ENCODE peak calls at places on chromosome 3, in eight cellular contexts. One of them, this sample, is unnamed.

GRCh38 chr3:189568931-189569330 is 62.3 kb upstream of the TP63 start:
- DNase-seq in effector memory CD4-positive, alpha-beta T cell: no peak
- DNase-seq in Ammon's horn: no peak
- DNase-seq in B cell: no peak
- DNase-seq in GF-D8: no peak
- DNase-seq in T1000: no peak
- DNase-seq in lower lobe of right lung: no peak
- DNase-seq in astrocyte of the spinal cord: no peak
- DNase-seq in this sample: no peak

GRCh38 chr3:149186219-149186618 is 35.4 kb downstream of the CP start:
- DNase-seq in T1000: no peak
- DNase-seq in astrocyte of the spinal cord: no peak
- DNase-seq in B cell: no peak
- DNase-seq in lower lobe of right lung: no peak
- DNase-seq in Ammon's horn: no peak
- DNase-seq in effector memory CD4-positive, alpha-beta T cell: no peak
- DNase-seq in GF-D8: no peak
- DNase-seq in this sample: no peak

GRCh38 chr3:54120657-54121403 is 1.5 kb upstream of the CACNA2D3 start:
- DNase-seq in effector memory CD4-positive, alpha-beta T cell: no peak
- DNase-seq in Ammon's horn: no peak
- DNase-seq in B cell: no peak
- DNase-seq in T1000: no peak
- DNase-seq in GF-D8: no peak
- DNase-seq in astrocyte of the spinal cord: no peak
- DNase-seq in lower lobe of right lung: peak
- DNase-seq in this sample: no peak

GRCh38 chr3:4587838-4588105 is 94.6 kb downstream of the ITPR1 start:
- DNase-seq in GF-D8: no peak
- DNase-seq in T1000: no peak
- DNase-seq in effector memory CD4-positive, alpha-beta T cell: no peak
- DNase-seq in Ammon's horn: no peak
- DNase-seq in lower lobe of right lung: no peak
- DNase-seq in astrocyte of the spinal cord: no peak
- DNase-seq in B cell: no peak
- DNase-seq in this sample: no peak

GRCh38 chr3:64163755-64164148 is 61.5 kb downstream of the PRICKLE2 start:
- DNase-seq in effector memory CD4-positive, alpha-beta T cell: no peak
- DNase-seq in Ammon's horn: no peak
- DNase-seq in astrocyte of the spinal cord: peak
- DNase-seq in B cell: no peak
- DNase-seq in T1000: no peak
- DNase-seq in lower lobe of right lung: no peak
- DNase-seq in GF-D8: no peak
- DNase-seq in this sample: no peak

GRCh38 chr3:195546130-195546560 is 3.0 kb upstream of the PPP1R2 start:
- DNase-seq in effector memory CD4-positive, alpha-beta T cell: peak
- DNase-seq in GF-D8: no peak
- DNase-seq in T1000: no peak
- DNase-seq in astrocyte of the spinal cord: peak
- DNase-seq in B cell: no peak
- DNase-seq in lower lobe of right lung: no peak
- DNase-seq in Ammon's horn: no peak
- DNase-seq in this sample: no peak

GRCh38 chr3:169218314-169218983 is 445.1 kb downstream of the MECOM start:
- DNase-seq in lower lobe of right lung: no peak
- DNase-seq in Ammon's horn: no peak
- DNase-seq in GF-D8: no peak
- DNase-seq in astrocyte of the spinal cord: peak
- DNase-seq in effector memory CD4-positive, alpha-beta T cell: no peak
- DNase-seq in T1000: no peak
- DNase-seq in B cell: no peak
- DNase-seq in this sample: no peak

GRCh38 chr3:42803800-42804112 is 534 bp downstream of the HIGD1A start:
- DNase-seq in GF-D8: no peak
- DNase-seq in B cell: no peak
- DNase-seq in effector memory CD4-positive, alpha-beta T cell: no peak
- DNase-seq in astrocyte of the spinal cord: peak
- DNase-seq in lower lobe of right lung: peak
- DNase-seq in T1000: no peak
- DNase-seq in Ammon's horn: peak
- DNase-seq in this sample: peak

GRCh38 chr3:47379488-47379899 is 1.3 kb upstream of the PTPN23 start:
- DNase-seq in lower lobe of right lung: no peak
- DNase-seq in GF-D8: no peak
- DNase-seq in effector memory CD4-positive, alpha-beta T cell: no peak
- DNase-seq in B cell: no peak
- DNase-seq in astrocyte of the spinal cord: no peak
- DNase-seq in T1000: no peak
- DNase-seq in Ammon's horn: no peak
- DNase-seq in this sample: no peak

GRCh38 chr3:98519351-98519750 is 3.4 kb downstream of the CLDND1 start:
- DNase-seq in Ammon's horn: no peak
- DNase-seq in effector memory CD4-positive, alpha-beta T cell: no peak
- DNase-seq in lower lobe of right lung: no peak
- DNase-seq in T1000: no peak
- DNase-seq in B cell: no peak
- DNase-seq in astrocyte of the spinal cord: peak
- DNase-seq in GF-D8: no peak
- DNase-seq in this sample: no peak

GRCh38 chr3:179376474-179376873 is 29.0 kb downstream of the MFN1 start:
- DNase-seq in lower lobe of right lung: no peak
- DNase-seq in Ammon's horn: no peak
- DNase-seq in B cell: no peak
- DNase-seq in effector memory CD4-positive, alpha-beta T cell: no peak
- DNase-seq in GF-D8: no peak
- DNase-seq in astrocyte of the spinal cord: no peak
- DNase-seq in T1000: no peak
- DNase-seq in this sample: no peak

GRCh38 chr3:184005981-184006507 is 11.6 kb downstream of the ABCC5 start:
- DNase-seq in astrocyte of the spinal cord: peak
- DNase-seq in effector memory CD4-positive, alpha-beta T cell: no peak
- DNase-seq in lower lobe of right lung: peak
- DNase-seq in B cell: peak
- DNase-seq in Ammon's horn: peak
- DNase-seq in GF-D8: peak
- DNase-seq in T1000: no peak
- DNase-seq in this sample: no peak

GRCh38 chr3:141646760-141647561 is 91.1 kb upstream of the RNF7 start:
- DNase-seq in GF-D8: no peak
- DNase-seq in B cell: no peak
- DNase-seq in effector memory CD4-positive, alpha-beta T cell: no peak
- DNase-seq in Ammon's horn: peak
- DNase-seq in lower lobe of right lung: peak
- DNase-seq in T1000: no peak
- DNase-seq in astrocyte of the spinal cord: peak
- DNase-seq in this sample: peak

GRCh38 chr3:115388166-115388565 is 235.1 kb upstream of the GAP43 start:
- DNase-seq in astrocyte of the spinal cord: no peak
- DNase-seq in B cell: no peak
- DNase-seq in effector memory CD4-positive, alpha-beta T cell: no peak
- DNase-seq in lower lobe of right lung: no peak
- DNase-seq in GF-D8: no peak
- DNase-seq in T1000: no peak
- DNase-seq in Ammon's horn: no peak
- DNase-seq in this sample: no peak

GRCh38 chr3:12237912-12238650 is 50.8 kb upstream of the PPARG start:
- DNase-seq in lower lobe of right lung: no peak
- DNase-seq in B cell: no peak
- DNase-seq in astrocyte of the spinal cord: peak
- DNase-seq in Ammon's horn: no peak
- DNase-seq in effector memory CD4-positive, alpha-beta T cell: no peak
- DNase-seq in GF-D8: no peak
- DNase-seq in T1000: no peak
- DNase-seq in this sample: no peak

GRCh38 chr3:4885322-4885721 is 93.9 kb upstream of the BHLHE40 start:
- DNase-seq in GF-D8: no peak
- DNase-seq in B cell: no peak
- DNase-seq in Ammon's horn: no peak
- DNase-seq in T1000: no peak
- DNase-seq in effector memory CD4-positive, alpha-beta T cell: no peak
- DNase-seq in lower lobe of right lung: no peak
- DNase-seq in astrocyte of the spinal cord: peak
- DNase-seq in this sample: no peak

GRCh38 chr3:194484614-194485013 is 2.2 kb downstream of the ATP13A3 start:
- DNase-seq in GF-D8: no peak
- DNase-seq in Ammon's horn: no peak
- DNase-seq in effector memory CD4-positive, alpha-beta T cell: no peak
- DNase-seq in lower lobe of right lung: no peak
- DNase-seq in B cell: no peak
- DNase-seq in T1000: no peak
- DNase-seq in astrocyte of the spinal cord: no peak
- DNase-seq in this sample: no peak

GRCh38 chr3:26193558-26193957 is 403.7 kb downstream of the OXSM start:
- DNase-seq in astrocyte of the spinal cord: no peak
- DNase-seq in B cell: no peak
- DNase-seq in lower lobe of right lung: no peak
- DNase-seq in effector memory CD4-positive, alpha-beta T cell: no peak
- DNase-seq in T1000: no peak
- DNase-seq in Ammon's horn: no peak
- DNase-seq in GF-D8: no peak
- DNase-seq in this sample: no peak

GRCh38 chr3:157094301-157094700 is 65.6 kb downstream of the CCNL1 start:
- DNase-seq in effector memory CD4-positive, alpha-beta T cell: no peak
- DNase-seq in Ammon's horn: no peak
- DNase-seq in astrocyte of the spinal cord: no peak
- DNase-seq in T1000: no peak
- DNase-seq in GF-D8: no peak
- DNase-seq in B cell: no peak
- DNase-seq in lower lobe of right lung: no peak
- DNase-seq in this sample: no peak

GRCh38 chr3:1087066-1087555 is 5.7 kb upstream of the CNTN6 start:
- DNase-seq in lower lobe of right lung: peak
- DNase-seq in GF-D8: no peak
- DNase-seq in T1000: peak
- DNase-seq in effector memory CD4-positive, alpha-beta T cell: no peak
- DNase-seq in B cell: no peak
- DNase-seq in astrocyte of the spinal cord: peak
- DNase-seq in Ammon's horn: no peak
- DNase-seq in this sample: no peak

GRCh38 chr3:168417016-168417415 is 321.3 kb upstream of the GOLIM4 start:
- DNase-seq in astrocyte of the spinal cord: no peak
- DNase-seq in Ammon's horn: no peak
- DNase-seq in T1000: no peak
- DNase-seq in GF-D8: no peak
- DNase-seq in B cell: no peak
- DNase-seq in lower lobe of right lung: no peak
- DNase-seq in effector memory CD4-positive, alpha-beta T cell: no peak
- DNase-seq in this sample: no peak

GRCh38 chr3:124217542-124217941 is 225.6 kb upstream of the ROPN1 start:
- DNase-seq in Ammon's horn: peak
- DNase-seq in GF-D8: no peak
- DNase-seq in T1000: no peak
- DNase-seq in B cell: peak
- DNase-seq in lower lobe of right lung: no peak
- DNase-seq in effector memory CD4-positive, alpha-beta T cell: no peak
- DNase-seq in astrocyte of the spinal cord: peak
- DNase-seq in this sample: peak

GRCh38 chr3:20561166-20561565 is 375.2 kb upstream of the SGO1 start:
- DNase-seq in T1000: no peak
- DNase-seq in astrocyte of the spinal cord: no peak
- DNase-seq in GF-D8: no peak
- DNase-seq in B cell: no peak
- DNase-seq in Ammon's horn: no peak
- DNase-seq in lower lobe of right lung: no peak
- DNase-seq in effector memory CD4-positive, alpha-beta T cell: no peak
- DNase-seq in this sample: no peak

GRCh38 chr3:116474356-116475200 is 29.3 kb upstream of the LSAMP start:
- DNase-seq in Ammon's horn: no peak
- DNase-seq in GF-D8: no peak
- DNase-seq in effector memory CD4-positive, alpha-beta T cell: no peak
- DNase-seq in T1000: no peak
- DNase-seq in lower lobe of right lung: no peak
- DNase-seq in astrocyte of the spinal cord: no peak
- DNase-seq in B cell: no peak
- DNase-seq in this sample: no peak

GRCh38 chr3:43161684-43162512 is 56.0 kb upstream of the POMGNT2 start:
- DNase-seq in B cell: no peak
- DNase-seq in Ammon's horn: peak
- DNase-seq in astrocyte of the spinal cord: peak
- DNase-seq in effector memory CD4-positive, alpha-beta T cell: no peak
- DNase-seq in GF-D8: no peak
- DNase-seq in lower lobe of right lung: no peak
- DNase-seq in T1000: no peak
- DNase-seq in this sample: peak

GRCh38 chr3:14549256-14549931 is 9.3 kb upstream of the GRIP2 start:
- DNase-seq in B cell: no peak
- DNase-seq in Ammon's horn: no peak
- DNase-seq in effector memory CD4-positive, alpha-beta T cell: no peak
- DNase-seq in astrocyte of the spinal cord: no peak
- DNase-seq in lower lobe of right lung: no peak
- DNase-seq in GF-D8: no peak
- DNase-seq in T1000: no peak
- DNase-seq in this sample: peak

GRCh38 chr3:10189557-10190374 is 25.0 kb downstream of the IRAK2 start:
- DNase-seq in astrocyte of the spinal cord: peak
- DNase-seq in lower lobe of right lung: peak
- DNase-seq in Ammon's horn: peak
- DNase-seq in GF-D8: peak
- DNase-seq in effector memory CD4-positive, alpha-beta T cell: peak
- DNase-seq in B cell: peak
- DNase-seq in T1000: no peak
- DNase-seq in this sample: peak

GRCh38 chr3:101065962-101066361 is 72.7 kb upstream of the ABI3BP start:
- DNase-seq in lower lobe of right lung: no peak
- DNase-seq in astrocyte of the spinal cord: peak
- DNase-seq in B cell: no peak
- DNase-seq in T1000: no peak
- DNase-seq in Ammon's horn: no peak
- DNase-seq in GF-D8: no peak
- DNase-seq in effector memory CD4-positive, alpha-beta T cell: no peak
- DNase-seq in this sample: no peak

GRCh38 chr3:177474652-177475051 is 277.4 kb upstream of the TBL1XR1 start:
- DNase-seq in astrocyte of the spinal cord: no peak
- DNase-seq in T1000: no peak
- DNase-seq in lower lobe of right lung: no peak
- DNase-seq in B cell: no peak
- DNase-seq in Ammon's horn: no peak
- DNase-seq in effector memory CD4-positive, alpha-beta T cell: no peak
- DNase-seq in GF-D8: no peak
- DNase-seq in this sample: no peak

GRCh38 chr3:194970066-194970465 is 284.4 kb downstream of the FAM43A start:
- DNase-seq in lower lobe of right lung: no peak
- DNase-seq in T1000: no peak
- DNase-seq in B cell: no peak
- DNase-seq in GF-D8: no peak
- DNase-seq in effector memory CD4-positive, alpha-beta T cell: no peak
- DNase-seq in Ammon's horn: no peak
- DNase-seq in astrocyte of the spinal cord: no peak
- DNase-seq in this sample: no peak

GRCh38 chr3:9810846-9811245 is 784 bp downstream of the TTLL3 start:
- DNase-seq in T1000: no peak
- DNase-seq in Ammon's horn: no peak
- DNase-seq in lower lobe of right lung: no peak
- DNase-seq in B cell: no peak
- DNase-seq in effector memory CD4-positive, alpha-beta T cell: no peak
- DNase-seq in GF-D8: no peak
- DNase-seq in astrocyte of the spinal cord: no peak
- DNase-seq in this sample: no peak

GRCh38 chr3:66038726-66039589 is at the start of gene MAGI1:
- DNase-seq in effector memory CD4-positive, alpha-beta T cell: no peak
- DNase-seq in B cell: no peak
- DNase-seq in Ammon's horn: peak
- DNase-seq in lower lobe of right lung: peak
- DNase-seq in T1000: peak
- DNase-seq in GF-D8: no peak
- DNase-seq in astrocyte of the spinal cord: peak
- DNase-seq in this sample: no peak

GRCh38 chr3:24512564-24513197 is 18.0 kb upstream of the THRB start:
- DNase-seq in astrocyte of the spinal cord: no peak
- DNase-seq in effector memory CD4-positive, alpha-beta T cell: no peak
- DNase-seq in lower lobe of right lung: no peak
- DNase-seq in GF-D8: no peak
- DNase-seq in Ammon's horn: no peak
- DNase-seq in T1000: no peak
- DNase-seq in B cell: no peak
- DNase-seq in this sample: no peak

GRCh38 chr3:31159331-31160039 is 265.0 kb upstream of the GADL1 start:
- DNase-seq in T1000: no peak
- DNase-seq in lower lobe of right lung: no peak
- DNase-seq in effector memory CD4-positive, alpha-beta T cell: no peak
- DNase-seq in GF-D8: no peak
- DNase-seq in Ammon's horn: no peak
- DNase-seq in astrocyte of the spinal cord: no peak
- DNase-seq in B cell: no peak
- DNase-seq in this sample: no peak

This sample was measured in AML-193.